ENCODE peak calls at places on chromosome 5, in seven cellular contexts. F is endothelial cell, W is GM10248, N is fibroblast of pulmonary artery, G is hepatocyte, M is epithelial cell of esophagus, L is cardiac muscle cell. C is an unnamed sample.

GRCh38 chr5:58191451-58191850 is 268.4 kb downstream of the PLK2 start:
- DNase-seq in F (no peak), W (no peak), N (no peak), G (no peak), M (peak), L (no peak), C (no peak)

GRCh38 chr5:151068571-151069197 is 12.2 kb downstream of the TNIP1 start:
- DNase-seq in F (no peak), W (peak), N (no peak), G (no peak), M (no peak), L (no peak), C (no peak)

GRCh38 chr5:95963650-95964410 is 2.2 kb upstream of the ELL2 start:
- DNase-seq in F (no peak), W (no peak), N (peak), G (no peak), M (peak), L (no peak), C (no peak)

GRCh38 chr5:56323505-56323904 is 90.4 kb upstream of the ANKRD55 start:
- DNase-seq in F (no peak), W (no peak), N (peak), G (peak), M (peak), L (peak), C (no peak)

GRCh38 chr5:43873791-43874190 is 270.8 kb downstream of the NNT start:
- DNase-seq in F (no peak), W (no peak), N (no peak), G (no peak), M (no peak), L (no peak), C (no peak)

GRCh38 chr5:83026507-83026906 is 50.7 kb downstream of the TMEM167A start:
- DNase-seq in F (no peak), W (no peak), N (no peak), G (peak), M (no peak), L (no peak), C (no peak)

GRCh38 chr5:2981652-2982051 is 230.2 kb upstream of the IRX2 start:
- DNase-seq in F (no peak), W (no peak), N (no peak), G (no peak), M (no peak), L (no peak), C (no peak)

GRCh38 chr5:59124983-59125960 is 542.4 kb downstream of the RAB3C start:
- DNase-seq in F (peak), W (no peak), N (peak), G (no peak), M (no peak), L (peak), C (no peak)

GRCh38 chr5:167968784-167969183 is 322.7 kb upstream of the WWC1 start:
- DNase-seq in F (no peak), W (no peak), N (no peak), G (no peak), M (no peak), L (no peak), C (no peak)

GRCh38 chr5:142753114-142753764 is 16.9 kb upstream of the ARHGAP26 start:
- DNase-seq in F (no peak), W (no peak), N (peak), G (no peak), M (peak), L (no peak), C (no peak)

GRCh38 chr5:51558682-51559081 is 175.4 kb downstream of the ISL1 start:
- DNase-seq in F (no peak), W (no peak), N (no peak), G (no peak), M (no peak), L (no peak), C (no peak)

GRCh38 chr5:172223901-172224873 is 30.2 kb downstream of the EFCAB9 start:
- DNase-seq in F (no peak), W (peak), N (no peak), G (no peak), M (no peak), L (no peak), C (no peak)

GRCh38 chr5:107578051-107578635 is 92.6 kb downstream of the EFNA5 start:
- DNase-seq in F (no peak), W (no peak), N (peak), G (no peak), M (peak), L (no peak), C (no peak)

GRCh38 chr5:176784218-176785165 is 25.9 kb upstream of the UNC5A start:
- DNase-seq in F (no peak), W (no peak), N (peak), G (peak), M (peak), L (no peak), C (no peak)

GRCh38 chr5:96431376-96432244 is 1.4 kb downstream of the PCSK1 start:
- DNase-seq in F (no peak), W (peak), N (peak), G (no peak), M (peak), L (no peak), C (no peak)

GRCh38 chr5:140796718-140797095 is 2.1 kb downstream of the PCDHA2 start:
- DNase-seq in F (no peak), W (no peak), N (no peak), G (no peak), M (no peak), L (no peak), C (no peak)

GRCh38 chr5:140791111-140791510 is 3.5 kb upstream of the PCDHA2 start:
- DNase-seq in F (no peak), W (no peak), N (no peak), G (no peak), M (no peak), L (no peak), C (no peak)

GRCh38 chr5:140800816-140801493 is at the start of gene PCDHA3:
- DNase-seq in F (no peak), W (no peak), N (peak), G (no peak), M (peak), L (no peak), C (no peak)

GRCh38 chr5:140794594-140795258 is at the start of gene PCDHA2:
- DNase-seq in F (no peak), W (no peak), N (no peak), G (peak), M (no peak), L (peak), C (no peak)

DNA sequence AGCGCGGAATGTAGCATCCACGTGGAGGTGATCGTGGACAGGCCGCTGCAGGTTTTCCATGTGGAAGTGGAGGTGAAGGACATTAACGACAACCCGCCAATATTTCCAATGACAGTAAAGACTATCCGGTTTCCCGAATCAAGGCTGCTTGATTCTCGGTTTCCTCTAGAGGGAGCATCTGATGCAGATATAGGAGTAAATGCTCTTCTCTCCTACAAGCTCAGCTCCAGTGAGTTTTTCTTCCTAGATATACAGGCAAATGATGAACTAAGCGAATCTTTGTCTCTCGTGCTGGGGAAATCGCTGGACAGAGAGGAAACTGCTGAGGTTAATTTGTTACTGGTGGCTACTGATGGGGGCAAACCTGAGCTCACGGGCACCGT is 598 bp downstream of the PCDHA2 start:
- DNase-seq in F (peak), W (no peak), N (peak), G (peak), M (no peak), L (peak), C (no peak)
- TF ChIP-seq CTCF in F (peak), W (no peak), N (peak), G (peak), M (peak), L (peak), C (no peak)

GRCh38 chr5:162214551-162214950 is 147.0 kb downstream of the GABRG2 start:
- DNase-seq in F (no peak), W (no peak), N (no peak), G (no peak), M (no peak), L (no peak), C (no peak)

DNA sequence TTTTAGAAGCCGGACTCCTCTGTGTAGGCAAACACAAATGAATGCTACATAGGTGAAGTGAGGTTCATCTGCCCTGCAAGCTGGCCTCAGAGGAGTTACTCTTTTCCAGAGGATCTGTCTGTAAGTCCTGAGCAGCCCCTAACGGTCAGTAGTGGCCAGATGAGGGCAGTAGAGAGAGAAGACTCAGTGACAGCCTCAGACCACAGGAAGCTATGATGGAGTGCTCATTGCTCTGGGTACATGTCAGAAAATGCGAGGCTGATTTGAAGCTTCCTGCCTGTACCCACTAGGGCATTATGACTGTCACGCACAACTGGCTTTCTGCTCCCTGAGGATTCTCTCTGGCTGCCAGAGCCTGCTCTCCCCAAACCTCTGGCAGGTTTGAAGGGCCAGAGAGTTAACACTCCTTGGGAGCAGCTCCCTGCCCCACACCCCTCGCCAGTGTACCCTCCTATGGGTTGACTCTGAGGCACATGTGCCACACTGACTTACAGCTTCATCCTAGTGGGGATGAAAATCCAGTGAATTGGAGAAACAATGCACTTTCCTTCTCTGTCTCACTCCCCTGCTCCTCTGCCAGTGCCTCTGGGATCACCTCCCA is 141.5 kb downstream of the GABRG2 start:
- DNase-seq in F (peak), W (peak), N (no peak), G (peak), M (peak), L (peak), C (no peak)
- TF ChIP-seq CTCF in F (no peak), W (peak), N (no peak), G (peak), M (no peak), L (no peak), C (no peak)

GRCh38 chr5:180811012-180811622 is 8.5 kb upstream of the MGAT1 start:
- DNase-seq in F (no peak), W (no peak), N (no peak), G (no peak), M (no peak), L (no peak), C (no peak)
- TF ChIP-seq CTCF in F (no peak), W (no peak), N (no peak), G (no peak), M (no peak), L (no peak), C (no peak)

DNA sequence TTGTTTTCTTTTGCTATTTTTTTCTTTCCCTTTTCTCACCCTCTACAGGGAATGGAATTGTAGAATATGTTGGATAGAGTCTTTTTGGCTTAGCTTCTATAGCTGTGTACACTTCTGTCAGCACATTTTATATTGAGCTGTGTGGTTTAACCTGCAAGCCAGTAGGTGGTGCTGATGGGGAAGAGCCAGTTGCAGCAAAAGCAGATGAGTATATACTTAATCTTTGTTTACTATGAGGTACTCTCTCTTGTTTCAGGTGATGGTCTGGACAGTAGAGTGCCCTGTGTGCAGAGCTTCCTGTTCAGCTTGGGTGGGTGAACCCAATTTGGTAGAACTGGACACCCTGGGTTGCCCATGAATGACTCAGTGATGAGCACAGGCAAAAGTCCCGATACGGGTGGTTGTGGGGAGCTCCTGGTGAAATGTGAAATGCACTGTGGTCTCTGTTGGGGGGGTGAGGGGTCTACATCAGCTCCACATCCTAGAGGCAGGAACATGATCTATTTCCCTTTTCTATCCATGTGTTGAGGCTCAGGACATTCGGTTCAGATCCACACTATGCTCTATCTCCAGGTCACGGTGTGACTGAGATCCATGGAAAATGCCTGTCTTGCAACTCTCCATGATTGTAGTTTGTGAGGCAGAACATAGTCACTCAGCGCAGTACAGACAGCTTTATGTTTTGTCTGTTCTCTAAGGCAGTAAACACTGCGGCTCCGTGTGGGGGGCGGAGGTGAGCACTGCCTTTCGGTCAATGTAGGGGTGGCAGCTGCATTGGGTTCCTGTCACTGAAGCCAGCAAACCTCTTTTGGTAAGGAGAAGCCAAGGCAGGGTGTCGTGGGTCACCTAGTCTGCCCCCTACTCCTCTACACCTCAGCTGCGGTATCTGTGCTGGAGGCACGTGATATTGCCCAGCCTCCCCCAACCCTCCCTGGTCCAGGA is 353.2 kb downstream of the PRR16 start:
- DNase-seq in F (peak), W (no peak), N (peak), G (peak), M (peak), L (peak), C (no peak)
- TF ChIP-seq CTCF in F (peak), W (peak), N (peak), G (peak), M (peak), L (peak), C (no peak)

GRCh38 chr5:127907907-127908306 is 175.7 kb upstream of the SLC12A2 start:
- DNase-seq in F (no peak), W (no peak), N (no peak), G (no peak), M (no peak), L (no peak), C (no peak)

GRCh38 chr5:127906562-127907204 is 176.9 kb upstream of the SLC12A2 start:
- DNase-seq in F (no peak), W (no peak), N (no peak), G (no peak), M (no peak), L (no peak), C (no peak)

GRCh38 chr5:127909821-127910220 is 173.7 kb upstream of the SLC12A2 start:
- DNase-seq in F (no peak), W (no peak), N (no peak), G (no peak), M (no peak), L (no peak), C (no peak)

GRCh38 chr5:127910307-127910956 is 173.1 kb upstream of the SLC12A2 start:
- DNase-seq in F (no peak), W (no peak), N (peak), G (no peak), M (no peak), L (no peak), C (no peak)

DNA sequence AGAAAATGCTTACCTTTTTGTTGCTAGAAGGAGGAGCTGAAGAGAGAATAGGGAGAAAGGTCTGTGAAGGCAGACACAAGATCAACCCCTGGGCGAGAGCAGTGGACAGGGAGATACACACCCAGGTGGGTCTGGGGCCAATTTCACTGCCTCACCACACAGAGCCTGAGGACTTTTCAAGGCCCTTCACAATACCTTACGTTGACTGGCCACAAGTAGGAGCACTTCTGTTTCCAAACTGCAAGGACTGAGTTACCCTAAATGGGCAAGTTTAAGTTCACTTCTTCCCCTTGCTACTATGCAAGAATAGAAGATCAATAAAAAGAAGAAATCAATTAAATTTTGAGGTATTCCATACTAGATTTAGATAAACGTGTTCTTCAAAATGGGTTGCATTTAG is 174.5 kb upstream of the SLC12A2 start:
- DNase-seq in F (peak), W (peak), N (peak), G (peak), M (peak), L (peak), C (no peak)
- TF ChIP-seq CTCF in F (peak), W (peak), N (peak), G (peak), M (peak), L (peak), C (no peak)

DNA sequence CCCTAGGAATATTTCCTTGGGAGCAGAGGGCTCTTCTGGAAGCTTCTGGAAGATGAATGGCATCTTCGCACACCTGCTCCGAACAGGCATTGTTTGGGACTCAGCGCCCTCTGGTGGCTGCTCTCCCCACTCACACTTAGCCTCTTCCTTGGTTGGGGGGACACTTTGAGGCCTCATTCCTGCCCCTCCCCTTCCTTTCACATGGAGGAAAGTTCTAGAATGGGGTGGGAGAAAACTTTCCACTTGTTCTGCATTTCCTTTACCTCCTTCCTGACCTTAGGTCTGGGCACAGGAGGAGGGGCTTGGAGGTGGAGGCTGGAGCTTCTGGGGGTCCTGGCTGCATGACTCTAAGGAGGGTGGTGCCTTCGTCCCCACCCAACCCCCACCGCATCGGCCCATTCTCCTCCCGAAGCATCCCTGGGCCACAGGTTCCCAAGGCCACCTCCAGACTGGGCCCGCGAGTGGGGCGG is 19.3 kb upstream of the SMIM32 start:
- DNase-seq in F (peak), W (peak), N (peak), G (peak), M (peak), L (peak), C (peak)
- TF ChIP-seq CTCF in F (peak), W (peak), N (peak), G (peak), M (peak), L (peak), C (peak)

GRCh38 chr5:26323794-26324193 is 714.6 kb downstream of the CDH9 start:
- DNase-seq in F (no peak), W (no peak), N (no peak), G (no peak), M (no peak), L (no peak), C (no peak)

GRCh38 chr5:26326153-26326759 is 712.1 kb downstream of the CDH9 start:
- DNase-seq in F (no peak), W (no peak), N (no peak), G (no peak), M (no peak), L (no peak), C (no peak)

DNA sequence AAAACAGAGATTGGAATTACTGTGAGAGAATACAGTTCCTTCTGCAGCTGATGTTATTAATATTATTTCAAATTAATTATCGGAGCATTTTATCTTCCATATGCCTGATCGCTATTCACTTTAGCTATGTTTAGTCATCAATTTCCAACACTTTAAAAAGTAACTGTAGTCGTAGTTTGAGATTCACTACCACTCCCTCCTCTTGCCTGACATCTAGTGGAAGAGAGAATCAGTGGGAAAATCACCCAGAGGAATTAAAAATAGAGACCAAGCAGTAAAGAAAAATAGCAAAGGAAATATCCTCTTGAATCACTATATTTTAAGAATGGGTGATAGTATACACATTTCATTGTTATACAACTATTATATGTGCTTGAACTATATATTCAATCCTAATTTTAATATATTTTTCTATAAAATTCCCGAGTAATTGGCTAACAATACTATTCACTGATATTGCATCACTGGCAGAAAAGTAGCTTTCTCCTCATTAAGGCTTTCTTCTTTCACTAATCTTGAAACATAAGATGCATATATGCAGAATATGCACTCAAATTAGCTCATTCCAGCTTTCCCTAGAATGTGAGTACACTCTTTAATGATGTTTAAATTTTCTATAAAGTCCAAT is 708.7 kb downstream of the CDH9 start:
- DNase-seq in F (no peak), W (no peak), N (no peak), G (peak), M (peak), L (peak), C (no peak)
- TF ChIP-seq CTCF in F (peak), W (peak), N (peak), G (peak), M (peak), L (no peak), C (no peak)

DNA sequence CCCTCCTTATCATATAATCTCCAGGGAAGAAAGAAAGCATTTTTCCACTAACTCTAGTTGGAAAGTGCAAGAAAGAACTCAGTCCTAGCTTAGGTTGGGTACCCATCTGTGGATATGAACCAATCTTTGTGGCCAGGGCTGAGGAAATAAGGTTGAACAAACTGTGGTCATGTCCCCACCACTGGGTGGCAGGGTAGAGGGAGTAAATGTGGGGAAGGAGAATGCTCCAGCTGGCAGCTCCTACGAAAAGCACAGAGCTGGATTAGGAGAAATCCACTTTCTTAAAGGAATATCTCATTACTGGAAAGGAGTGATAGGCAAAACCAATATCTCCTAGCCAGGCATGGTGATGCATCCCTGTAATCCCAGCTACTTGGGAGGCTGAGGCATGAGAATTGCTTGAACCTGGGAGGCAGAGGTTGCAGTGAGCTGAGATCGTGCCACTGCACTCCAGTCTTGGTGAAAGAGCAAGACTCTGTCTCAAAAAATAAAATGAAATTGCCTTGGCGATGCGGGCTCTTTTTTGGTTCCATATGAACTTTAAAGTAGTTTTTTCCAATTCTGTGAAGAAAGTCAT is 175.1 kb downstream of the CCDC192 start:
- DNase-seq in F (peak), W (peak), N (peak), G (peak), M (peak), L (peak), C (no peak)
- TF ChIP-seq CTCF in F (peak), W (peak), N (peak), G (peak), M (peak), L (peak), C (no peak)

GRCh38 chr5:98349251-98349989 is 424.0 kb upstream of the RGMB start:
- DNase-seq in F (no peak), W (no peak), N (peak), G (no peak), M (peak), L (no peak), C (no peak)
- TF ChIP-seq CTCF in F (peak), W (peak), N (peak), G (peak), M (peak), L (peak), C (no peak)